ENCODE peak calls at places on chromosomes 2 and 18, in ten cellular contexts. One of them, this sample, is unnamed.

GRCh38 chr2:168699834-168700417 is 102.5 kb upstream of the NOSTRIN start:
- DNase-seq in endothelial cell of umbilical vein: no peak
- DNase-seq in HCT116: no peak
- DNase-seq in IMR-90: peak; percentile 87
- DNase-seq in uterus: peak; percentile 87
- DNase-seq in pancreas: peak; percentile 66
- DNase-seq in A673: peak; percentile 9
- DNase-seq in neural progenitor cell: no peak
- DNase-seq in upper lobe of right lung: no peak
- DNase-seq in heart right ventricle: peak; percentile 85
- DNase-seq in this sample: peak; percentile 96

GRCh38 chr18:9108911-9109310 is 6.4 kb downstream of the NDUFV2 start:
- DNase-seq in endothelial cell of umbilical vein: no peak
- DNase-seq in HCT116: no peak
- DNase-seq in IMR-90: no peak
- DNase-seq in uterus: no peak
- DNase-seq in pancreas: no peak
- DNase-seq in A673: no peak
- DNase-seq in neural progenitor cell: no peak
- DNase-seq in upper lobe of right lung: no peak
- DNase-seq in heart right ventricle: no peak
- DNase-seq in this sample: no peak

GRCh38 chr2:150847578-150847977 is 360.1 kb upstream of the RND3 start:
- DNase-seq in endothelial cell of umbilical vein: no peak
- DNase-seq in HCT116: no peak
- DNase-seq in IMR-90: no peak
- DNase-seq in uterus: no peak
- DNase-seq in pancreas: no peak
- DNase-seq in A673: no peak
- DNase-seq in neural progenitor cell: no peak
- DNase-seq in upper lobe of right lung: no peak
- DNase-seq in heart right ventricle: no peak
- DNase-seq in this sample: no peak

GRCh38 chr18:37457754-37458153 is 107.8 kb downstream of the CELF4 start:
- DNase-seq in endothelial cell of umbilical vein: no peak
- DNase-seq in HCT116: no peak
- DNase-seq in IMR-90: no peak
- DNase-seq in uterus: no peak
- DNase-seq in pancreas: no peak
- DNase-seq in A673: no peak
- DNase-seq in neural progenitor cell: no peak
- DNase-seq in upper lobe of right lung: no peak
- DNase-seq in heart right ventricle: no peak
- DNase-seq in this sample: no peak

GRCh38 chr18:13414102-13414501 is 195.5 kb downstream of the LDLRAD4 start:
- DNase-seq in endothelial cell of umbilical vein: no peak
- DNase-seq in HCT116: no peak
- DNase-seq in IMR-90: no peak
- DNase-seq in uterus: no peak
- DNase-seq in pancreas: no peak
- DNase-seq in A673: no peak
- DNase-seq in neural progenitor cell: no peak
- DNase-seq in upper lobe of right lung: no peak
- DNase-seq in heart right ventricle: no peak
- DNase-seq in this sample: no peak

GRCh38 chr2:237597680-237598145 is 7.2 kb upstream of the RAB17 start:
- DNase-seq in endothelial cell of umbilical vein: no peak
- DNase-seq in HCT116: no peak
- DNase-seq in IMR-90: no peak
- DNase-seq in uterus: no peak
- DNase-seq in pancreas: no peak
- DNase-seq in A673: no peak
- DNase-seq in neural progenitor cell: no peak
- DNase-seq in upper lobe of right lung: no peak
- DNase-seq in heart right ventricle: no peak
- DNase-seq in this sample: no peak

GRCh38 chr2:234156326-234156725 is 105.8 kb downstream of the SPP2 start:
- DNase-seq in endothelial cell of umbilical vein: no peak
- DNase-seq in HCT116: no peak
- DNase-seq in IMR-90: no peak
- DNase-seq in uterus: no peak
- DNase-seq in pancreas: no peak
- DNase-seq in A673: peak; percentile 14
- DNase-seq in neural progenitor cell: peak; percentile 7
- DNase-seq in upper lobe of right lung: no peak
- DNase-seq in heart right ventricle: no peak
- DNase-seq in this sample: no peak

GRCh38 chr2:86308356-86308755 is 29.1 kb downstream of the REEP1 start:
- DNase-seq in endothelial cell of umbilical vein: no peak
- DNase-seq in HCT116: no peak
- DNase-seq in IMR-90: no peak
- DNase-seq in uterus: no peak
- DNase-seq in pancreas: no peak
- DNase-seq in A673: no peak
- DNase-seq in neural progenitor cell: no peak
- DNase-seq in upper lobe of right lung: peak; percentile 11
- DNase-seq in heart right ventricle: no peak
- DNase-seq in this sample: no peak

GRCh38 chr2:3147641-3148530 is 229.7 kb downstream of the EIPR1 start:
- DNase-seq in endothelial cell of umbilical vein: no peak
- DNase-seq in HCT116: no peak
- DNase-seq in IMR-90: no peak
- DNase-seq in uterus: no peak
- DNase-seq in pancreas: no peak
- DNase-seq in A673: no peak
- DNase-seq in neural progenitor cell: no peak
- DNase-seq in upper lobe of right lung: peak; percentile 60
- DNase-seq in heart right ventricle: no peak
- DNase-seq in this sample: no peak

GRCh38 chr2:123245156-123245555 is 779.9 kb upstream of the CNTNAP5 start:
- DNase-seq in endothelial cell of umbilical vein: no peak
- DNase-seq in HCT116: no peak
- DNase-seq in IMR-90: no peak
- DNase-seq in uterus: no peak
- DNase-seq in pancreas: no peak
- DNase-seq in A673: no peak
- DNase-seq in neural progenitor cell: no peak
- DNase-seq in upper lobe of right lung: no peak
- DNase-seq in heart right ventricle: no peak
- DNase-seq in this sample: no peak

GRCh38 chr2:102439065-102439695 is 16.2 kb downstream of the IL18RAP start:
- DNase-seq in endothelial cell of umbilical vein: no peak
- DNase-seq in HCT116: no peak
- DNase-seq in IMR-90: peak; percentile 74
- DNase-seq in uterus: no peak
- DNase-seq in pancreas: no peak
- DNase-seq in A673: no peak
- DNase-seq in neural progenitor cell: no peak
- DNase-seq in upper lobe of right lung: no peak
- DNase-seq in heart right ventricle: no peak
- DNase-seq in this sample: no peak

GRCh38 chr2:181985632-181986205 is at the start of gene PPP1R1C:
- DNase-seq in endothelial cell of umbilical vein: no peak
- DNase-seq in HCT116: no peak
- DNase-seq in IMR-90: no peak
- DNase-seq in uterus: no peak
- DNase-seq in pancreas: no peak
- DNase-seq in A673: no peak
- DNase-seq in neural progenitor cell: peak; percentile 74
- DNase-seq in upper lobe of right lung: no peak
- DNase-seq in heart right ventricle: no peak
- DNase-seq in this sample: no peak

GRCh38 chr2:40201425-40201824 is 250.5 kb downstream of the SLC8A1 start:
- DNase-seq in endothelial cell of umbilical vein: no peak
- DNase-seq in HCT116: no peak
- DNase-seq in IMR-90: peak; percentile 70
- DNase-seq in uterus: no peak
- DNase-seq in pancreas: no peak
- DNase-seq in A673: no peak
- DNase-seq in neural progenitor cell: no peak
- DNase-seq in upper lobe of right lung: no peak
- DNase-seq in heart right ventricle: no peak
- DNase-seq in this sample: no peak

GRCh38 chr2:214731008-214731407 is 78.5 kb downstream of the BARD1 start:
- DNase-seq in endothelial cell of umbilical vein: peak; percentile 19
- DNase-seq in HCT116: no peak
- DNase-seq in IMR-90: no peak
- DNase-seq in uterus: no peak
- DNase-seq in pancreas: no peak
- DNase-seq in A673: peak; percentile 7
- DNase-seq in neural progenitor cell: no peak
- DNase-seq in upper lobe of right lung: no peak
- DNase-seq in heart right ventricle: no peak
- DNase-seq in this sample: no peak

GRCh38 chr2:190499976-190500588 is 34.4 kb downstream of the NEMP2 start:
- DNase-seq in endothelial cell of umbilical vein: no peak
- DNase-seq in HCT116: no peak
- DNase-seq in IMR-90: peak; percentile 8
- DNase-seq in uterus: no peak
- DNase-seq in pancreas: no peak
- DNase-seq in A673: no peak
- DNase-seq in neural progenitor cell: no peak
- DNase-seq in upper lobe of right lung: no peak
- DNase-seq in heart right ventricle: no peak
- DNase-seq in this sample: no peak
- H3K36me3 ChIP-seq in endothelial cell of umbilical vein: no peaks in the 10 kb centered on the region
- H3K36me3 ChIP-seq in HCT116: no peaks in the 10 kb centered on the region
- H3K36me3 ChIP-seq in IMR-90: peaks cover 5% of the 10 kb centered on the region
- H3K36me3 ChIP-seq in uterus: no peaks in the 10 kb centered on the region
- H3K36me3 ChIP-seq in pancreas: peaks cover 6% of the 10 kb centered on the region
- H3K36me3 ChIP-seq in A673: no peaks in the 10 kb centered on the region
- H3K36me3 ChIP-seq in neural progenitor cell: no peaks in the 10 kb centered on the region
- H3K36me3 ChIP-seq in upper lobe of right lung: peaks cover 55% of the 10 kb centered on the region
- H3K36me3 ChIP-seq in heart right ventricle: no peaks in the 10 kb centered on the region
- H3K36me3 ChIP-seq in this sample: peaks cover 8% of the 10 kb centered on the region

DNA sequence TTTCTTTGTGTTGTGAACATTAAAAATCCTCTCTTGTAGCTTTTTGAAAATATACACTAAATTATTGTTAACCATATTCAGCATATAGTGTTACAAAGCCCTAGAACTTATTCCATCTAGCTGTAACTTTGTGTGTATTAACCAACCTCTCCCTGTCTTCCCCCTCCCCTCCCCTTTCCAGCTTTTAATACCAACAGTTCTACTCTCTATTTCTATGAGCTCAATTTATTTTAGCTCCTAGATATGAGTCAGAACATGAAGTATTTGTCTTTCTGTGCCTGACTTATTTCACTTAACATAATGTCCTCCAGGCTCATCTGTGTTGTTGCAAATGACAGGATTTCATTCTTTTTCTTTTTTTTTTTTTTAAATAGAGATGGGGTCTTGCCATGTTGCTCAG is 45.1 kb downstream of the GPD2 start:
- DNase-seq in endothelial cell of umbilical vein: no peak
- DNase-seq in HCT116: no peak
- DNase-seq in IMR-90: peak; percentile 41
- DNase-seq in uterus: no peak
- DNase-seq in pancreas: no peak
- DNase-seq in A673: no peak
- DNase-seq in neural progenitor cell: no peak
- DNase-seq in upper lobe of right lung: no peak
- DNase-seq in heart right ventricle: no peak
- DNase-seq in this sample: no peak
- H3K27me3 ChIP-seq in endothelial cell of umbilical vein: no peaks in the 10 kb centered on the region
- H3K27me3 ChIP-seq in HCT116: no peaks in the 10 kb centered on the region
- H3K27me3 ChIP-seq in IMR-90: no peaks in the 10 kb centered on the region
- H3K27me3 ChIP-seq in uterus: no peaks in the 10 kb centered on the region
- H3K27me3 ChIP-seq in pancreas: no peaks in the 10 kb centered on the region
- H3K27me3 ChIP-seq in A673: no peaks in the 10 kb centered on the region
- H3K27me3 ChIP-seq in neural progenitor cell: no peaks in the 10 kb centered on the region
- H3K27me3 ChIP-seq in upper lobe of right lung: no peaks in the 10 kb centered on the region
- H3K27me3 ChIP-seq in heart right ventricle: no peaks in the 10 kb centered on the region
- H3K27me3 ChIP-seq in this sample: no peaks in the 10 kb centered on the region

GRCh38 chr18:33878213-33878612 is 300.2 kb downstream of the ASXL3 start:
- DNase-seq in endothelial cell of umbilical vein: no peak
- DNase-seq in HCT116: no peak
- DNase-seq in IMR-90: no peak
- DNase-seq in uterus: no peak
- DNase-seq in pancreas: no peak
- DNase-seq in A673: no peak
- DNase-seq in neural progenitor cell: no peak
- DNase-seq in upper lobe of right lung: no peak
- DNase-seq in heart right ventricle: no peak
- DNase-seq in this sample: no peak
- H3K9me3 ChIP-seq in endothelial cell of umbilical vein: no peaks in the 10 kb centered on the region
- H3K9me3 ChIP-seq in HCT116: peaks cover 4% of the 10 kb centered on the region
- H3K9me3 ChIP-seq in IMR-90: no peaks in the 10 kb centered on the region
- H3K9me3 ChIP-seq in uterus: no peaks in the 10 kb centered on the region
- H3K9me3 ChIP-seq in pancreas: no peaks in the 10 kb centered on the region
- H3K9me3 ChIP-seq in A673: no peaks in the 10 kb centered on the region
- H3K9me3 ChIP-seq in neural progenitor cell: no peaks in the 10 kb centered on the region
- H3K9me3 ChIP-seq in upper lobe of right lung: no peaks in the 10 kb centered on the region
- H3K9me3 ChIP-seq in heart right ventricle: no peaks in the 10 kb centered on the region
- H3K9me3 ChIP-seq in this sample: no peaks in the 10 kb centered on the region

GRCh38 chr2:98560256-98560771 is 48.0 kb downstream of the COA5 start:
- DNase-seq in endothelial cell of umbilical vein: peak; percentile 2
- DNase-seq in HCT116: no peak
- DNase-seq in IMR-90: peak; percentile 96
- DNase-seq in uterus: no peak
- DNase-seq in pancreas: no peak
- DNase-seq in A673: peak; percentile 18
- DNase-seq in neural progenitor cell: no peak
- DNase-seq in upper lobe of right lung: no peak
- DNase-seq in heart right ventricle: peak; percentile 73
- DNase-seq in this sample: peak; percentile 90

GRCh38 chr2:98561018-98561417 is 47.3 kb downstream of the COA5 start:
- DNase-seq in endothelial cell of umbilical vein: no peak
- DNase-seq in HCT116: no peak
- DNase-seq in IMR-90: no peak
- DNase-seq in uterus: no peak
- DNase-seq in pancreas: no peak
- DNase-seq in A673: no peak
- DNase-seq in neural progenitor cell: no peak
- DNase-seq in upper lobe of right lung: no peak
- DNase-seq in heart right ventricle: no peak
- DNase-seq in this sample: no peak

GRCh38 chr2:98558852-98559530 is 49.3 kb downstream of the COA5 start:
- DNase-seq in endothelial cell of umbilical vein: no peak
- DNase-seq in HCT116: no peak
- DNase-seq in IMR-90: peak; percentile 7
- DNase-seq in uterus: no peak
- DNase-seq in pancreas: no peak
- DNase-seq in A673: no peak
- DNase-seq in neural progenitor cell: no peak
- DNase-seq in upper lobe of right lung: no peak
- DNase-seq in heart right ventricle: no peak
- DNase-seq in this sample: no peak

GRCh38 chr2:98561902-98562695 is 46.2 kb downstream of the COA5 start:
- DNase-seq in endothelial cell of umbilical vein: no peak
- DNase-seq in HCT116: no peak
- DNase-seq in IMR-90: no peak
- DNase-seq in uterus: no peak
- DNase-seq in pancreas: no peak
- DNase-seq in A673: no peak
- DNase-seq in neural progenitor cell: no peak
- DNase-seq in upper lobe of right lung: no peak
- DNase-seq in heart right ventricle: peak; percentile 35
- DNase-seq in this sample: peak; percentile 81

DNA sequence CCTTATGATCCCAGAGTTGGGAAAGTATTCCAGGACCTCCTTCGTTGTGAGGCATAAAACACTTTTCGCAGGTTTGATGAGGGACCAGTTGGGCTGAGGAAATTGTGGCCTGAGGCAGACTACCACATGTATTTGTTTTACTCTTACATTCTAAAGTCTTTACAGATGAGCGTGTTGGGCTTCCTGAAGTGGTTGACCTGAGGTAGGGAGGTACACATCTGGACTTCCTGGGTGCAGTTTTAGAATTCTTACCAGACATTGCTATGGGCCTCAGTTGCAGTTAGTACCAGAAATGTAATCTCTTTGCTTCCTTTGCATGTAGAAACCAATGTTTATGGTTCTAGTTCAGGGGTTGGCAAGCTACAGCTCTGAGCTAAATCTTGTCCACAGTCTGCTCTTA is 48.7 kb downstream of the COA5 start:
- DNase-seq in endothelial cell of umbilical vein: no peak
- DNase-seq in HCT116: no peak
- DNase-seq in IMR-90: peak; percentile 27
- DNase-seq in uterus: no peak
- DNase-seq in pancreas: no peak
- DNase-seq in A673: no peak
- DNase-seq in neural progenitor cell: no peak
- DNase-seq in upper lobe of right lung: no peak
- DNase-seq in heart right ventricle: no peak
- DNase-seq in this sample: no peak
- H3K36me3 ChIP-seq in endothelial cell of umbilical vein: peaks cover 26% of the 10 kb centered on the region
- H3K36me3 ChIP-seq in HCT116: no peaks in the 10 kb centered on the region
- H3K36me3 ChIP-seq in IMR-90: peaks cover 18% of the 10 kb centered on the region
- H3K36me3 ChIP-seq in uterus: no peaks in the 10 kb centered on the region
- H3K36me3 ChIP-seq in pancreas: no peaks in the 10 kb centered on the region
- H3K36me3 ChIP-seq in A673: no peaks in the 10 kb centered on the region
- H3K36me3 ChIP-seq in neural progenitor cell: no peaks in the 10 kb centered on the region
- H3K36me3 ChIP-seq in upper lobe of right lung: peaks cover 59% of the 10 kb centered on the region
- H3K36me3 ChIP-seq in heart right ventricle: no peaks in the 10 kb centered on the region
- H3K36me3 ChIP-seq in this sample: peaks cover 44% of the 10 kb centered on the region

This sample was measured in adrenal gland.